ENCODE peak calls at places on chromosomes 12 and 14, in nine cellular contexts. N, V, G, B, Y, H, Q, J and R are unnamed samples.

GRCh38 chr14:99809376-99809775 is 16.2 kb downstream of the EML1 start:
- DNase-seq in N (peak), J (no peak), H (no peak), Y (no peak), B (no peak), V (no peak), G (no peak), Q (no peak), R (no peak)

GRCh38 chr14:90568405-90568804 is 171.6 kb downstream of the CALM1 start:
- DNase-seq in Y (no peak), V (no peak), Q (no peak), G (no peak), B (no peak), H (no peak), J (no peak), N (no peak), R (no peak)

GRCh38 chr14:82094819-82095218 is 561.2 kb upstream of the SEL1L start:
- DNase-seq in J (no peak), V (no peak), G (no peak), N (no peak), Y (no peak), Q (no peak), H (no peak), B (peak), R (no peak)

GRCh38 chr12:121568971-121569808 is 11.6 kb downstream of the KDM2B start:
- DNase-seq in N (no peak), Y (no peak), H (no peak), J (no peak), B (no peak), Q (no peak), G (no peak), V (no peak), R (no peak)

GRCh38 chr12:59401862-59402261 is 194.0 kb upstream of the SLC16A7 start:
- DNase-seq in Q (no peak), N (no peak), G (no peak), V (no peak), B (no peak), Y (no peak), H (no peak), J (no peak), R (no peak)

GRCh38 chr12:51639361-51639760 is 48.3 kb downstream of the SCN8A start:
- DNase-seq in B (no peak), G (no peak), H (no peak), Q (no peak), Y (no peak), J (no peak), N (no peak), V (no peak), R (no peak)

GRCh38 chr12:116222358-116222757 is 55.1 kb downstream of the MED13L start:
- DNase-seq in Y (no peak), N (peak), G (peak), B (peak), H (no peak), Q (no peak), J (no peak), V (peak), R (peak)

GRCh38 chr14:70988452-70988851 is 81.2 kb downstream of the PCNX1 start:
- DNase-seq in J (no peak), H (no peak), Q (no peak), B (no peak), V (no peak), G (no peak), N (no peak), Y (no peak), R (no peak)

GRCh38 chr12:124436366-124436765 is 131.0 kb downstream of the NCOR2 start:
- DNase-seq in B (no peak), G (no peak), J (no peak), Q (no peak), N (no peak), Y (no peak), V (peak), H (no peak), R (no peak)

GRCh38 chr12:65879878-65880277 is 55.6 kb downstream of the HMGA2 start:
- DNase-seq in Y (no peak), N (no peak), J (no peak), B (no peak), G (no peak), Q (no peak), V (peak), H (no peak), R (no peak)

GRCh38 chr12:24387381-24387780 is 437.9 kb upstream of the SOX5 start:
- DNase-seq in H (no peak), V (no peak), Y (no peak), Q (no peak), G (no peak), J (no peak), B (no peak), N (no peak), R (no peak)

GRCh38 chr14:30221546-30221945 is 293.9 kb upstream of the PRKD1 start:
- DNase-seq in V (no peak), Y (no peak), G (no peak), J (no peak), H (no peak), Q (no peak), N (no peak), B (no peak), R (no peak)

GRCh38 chr12:12278899-12279298 is 12.1 kb upstream of the LRP6 start:
- DNase-seq in J (no peak), G (no peak), B (no peak), H (no peak), Y (no peak), N (no peak), Q (no peak), V (no peak), R (no peak)

GRCh38 chr12:7101694-7102131 is 7.3 kb downstream of the C1RL start:
- DNase-seq in H (no peak), Y (no peak), V (no peak), N (no peak), G (peak), B (peak), J (no peak), Q (no peak), R (no peak)

GRCh38 chr14:61512508-61512907 is 182.8 kb upstream of the HIF1A start:
- DNase-seq in J (no peak), Q (no peak), V (peak), G (no peak), B (no peak), N (no peak), H (no peak), Y (no peak), R (no peak)

GRCh38 chr14:95536036-95536577 is 1.3 kb downstream of the GLRX5 start:
- DNase-seq in V (no peak), Q (no peak), H (no peak), B (no peak), Y (no peak), G (no peak), N (no peak), J (no peak), R (no peak)